ENCODE peak calls at places on chromosome 10, in eight cellular contexts. One of them, this sample, is unnamed.
A peak's percentile ranks its signal among the peaks of the same experiment; 100 is the strongest.

GRCh38 chr10:119189811-119190282 is 11.2 kb upstream of the PRDX3 start:
- DNase-seq in NCI-H1105: no peak
- DNase-seq in activated CD4-positive, alpha-beta T cell treated with anti-CD3 and anti-CD28 coated beads, Interleukin-2, amount 50 U/mL, for 4 hours: no peak
- DNase-seq in mesenteric fat pad: peak; percentile 35
- DNase-seq in HTR-8/SVneo: no peak
- DNase-seq in GOT3: no peak
- DNase-seq in NCI-H69: no peak
- DNase-seq in effector memory CD8-positive, alpha-beta T cell: no peak
- DNase-seq in this sample: no peak

GRCh38 chr10:104113557-104113956 is 8.4 kb upstream of the SFR1 start:
- DNase-seq in NCI-H1105: no peak
- DNase-seq in HTR-8/SVneo: no peak
- DNase-seq in GOT3: no peak
- DNase-seq in mesenteric fat pad: no peak
- DNase-seq in activated CD4-positive, alpha-beta T cell treated with anti-CD3 and anti-CD28 coated beads, Interleukin-2, amount 50 U/mL, for 4 hours: no peak
- DNase-seq in NCI-H69: no peak
- DNase-seq in effector memory CD8-positive, alpha-beta T cell: no peak
- DNase-seq in this sample: no peak

GRCh38 chr10:117348236-117348635 is 27.0 kb downstream of the PDZD8 start:
- DNase-seq in NCI-H69: peak; percentile 21
- DNase-seq in mesenteric fat pad: no peak
- DNase-seq in NCI-H1105: no peak
- DNase-seq in effector memory CD8-positive, alpha-beta T cell: no peak
- DNase-seq in GOT3: no peak
- DNase-seq in HTR-8/SVneo: no peak
- DNase-seq in activated CD4-positive, alpha-beta T cell treated with anti-CD3 and anti-CD28 coated beads, Interleukin-2, amount 50 U/mL, for 4 hours: no peak
- DNase-seq in this sample: no peak

GRCh38 chr10:8365935-8366911 is 311.7 kb downstream of the GATA3 start:
- DNase-seq in effector memory CD8-positive, alpha-beta T cell: peak; percentile 35
- DNase-seq in GOT3: no peak
- DNase-seq in NCI-H1105: no peak
- DNase-seq in activated CD4-positive, alpha-beta T cell treated with anti-CD3 and anti-CD28 coated beads, Interleukin-2, amount 50 U/mL, for 4 hours: peak; percentile 57
- DNase-seq in HTR-8/SVneo: peak; percentile 66
- DNase-seq in mesenteric fat pad: no peak
- DNase-seq in NCI-H69: no peak
- DNase-seq in this sample: peak; percentile 45

GRCh38 chr10:19915125-19915524 is 98.9 kb downstream of the PLXDC2 start:
- DNase-seq in GOT3: no peak
- DNase-seq in effector memory CD8-positive, alpha-beta T cell: no peak
- DNase-seq in NCI-H69: no peak
- DNase-seq in NCI-H1105: no peak
- DNase-seq in mesenteric fat pad: no peak
- DNase-seq in HTR-8/SVneo: no peak
- DNase-seq in activated CD4-positive, alpha-beta T cell treated with anti-CD3 and anti-CD28 coated beads, Interleukin-2, amount 50 U/mL, for 4 hours: no peak
- DNase-seq in this sample: no peak

GRCh38 chr10:24793648-24794379 is 70.1 kb upstream of the ARHGAP21 start:
- DNase-seq in HTR-8/SVneo: no peak
- DNase-seq in activated CD4-positive, alpha-beta T cell treated with anti-CD3 and anti-CD28 coated beads, Interleukin-2, amount 50 U/mL, for 4 hours: no peak
- DNase-seq in effector memory CD8-positive, alpha-beta T cell: no peak
- DNase-seq in NCI-H69: no peak
- DNase-seq in NCI-H1105: no peak
- DNase-seq in GOT3: no peak
- DNase-seq in mesenteric fat pad: no peak
- DNase-seq in this sample: no peak

GRCh38 chr10:97858001-97858439 is 8.4 kb downstream of the GOLGA7B start:
- DNase-seq in mesenteric fat pad: no peak
- DNase-seq in activated CD4-positive, alpha-beta T cell treated with anti-CD3 and anti-CD28 coated beads, Interleukin-2, amount 50 U/mL, for 4 hours: no peak
- DNase-seq in NCI-H1105: no peak
- DNase-seq in NCI-H69: no peak
- DNase-seq in GOT3: no peak
- DNase-seq in HTR-8/SVneo: no peak
- DNase-seq in effector memory CD8-positive, alpha-beta T cell: no peak
- DNase-seq in this sample: no peak

GRCh38 chr10:32744321-32744720 is 213.7 kb downstream of the ITGB1 start:
- DNase-seq in NCI-H69: no peak
- DNase-seq in NCI-H1105: no peak
- DNase-seq in GOT3: no peak
- DNase-seq in mesenteric fat pad: no peak
- DNase-seq in effector memory CD8-positive, alpha-beta T cell: no peak
- DNase-seq in HTR-8/SVneo: no peak
- DNase-seq in activated CD4-positive, alpha-beta T cell treated with anti-CD3 and anti-CD28 coated beads, Interleukin-2, amount 50 U/mL, for 4 hours: no peak
- DNase-seq in this sample: no peak

GRCh38 chr10:5293691-5294550 is 70.8 kb upstream of the UCN3 start:
- DNase-seq in mesenteric fat pad: no peak
- DNase-seq in NCI-H1105: no peak
- DNase-seq in HTR-8/SVneo: peak; percentile 26
- DNase-seq in GOT3: no peak
- DNase-seq in activated CD4-positive, alpha-beta T cell treated with anti-CD3 and anti-CD28 coated beads, Interleukin-2, amount 50 U/mL, for 4 hours: no peak
- DNase-seq in NCI-H69: peak; percentile 62
- DNase-seq in effector memory CD8-positive, alpha-beta T cell: peak; percentile 21
- DNase-seq in this sample: peak; percentile 63